ENCODE peak calls at places on chromosomes 4 and X, in nine cellular contexts. Q is B cell; P is Calu3; R is stimulated activated CD4-positive, alpha-beta T cell treated with anti-CD3 and anti-CD28 coated beads, TNF-alpha, amount 100 ng/mL, for 4 hours; H is pancreas; V is NCI-H510A treated with DMSO at 0.1 percent for 48 hours; K is T1000; F is iPS-NIHi11; S is HFF-Myc. J is an unnamed sample.

GRCh38 chrX:49040376-49040955 is 2.7 kb downstream of the TFE3 start:
- DNase-seq in Q (no peak), P (no peak), R (no peak), H (no peak), V (no peak), K (no peak), F (no peak), S (no peak), J (no peak)

GRCh38 chr4:185796176-185796575 is 15.8 kb downstream of the SORBS2 start:
- DNase-seq in Q (no peak), P (no peak), R (no peak), H (no peak), V (no peak), K (no peak), F (no peak), S (no peak), J (no peak)

GRCh38 chr4:94500696-94501095 is 49.0 kb downstream of the PDLIM5 start:
- DNase-seq in Q (no peak), P (no peak), R (no peak), H (no peak), V (no peak), K (no peak), F (no peak), S (no peak), J (no peak)

GRCh38 chr4:14562901-14563300 is 439.4 kb upstream of the CPEB2 start:
- DNase-seq in Q (no peak), P (no peak), R (no peak), H (no peak), V (no peak), K (no peak), F (no peak), S (no peak), J (no peak)

GRCh38 chr4:2591189-2591588 is 54.7 kb downstream of the FAM193A start:
- DNase-seq in Q (no peak), P (no peak), R (no peak), H (no peak), V (no peak), K (no peak), F (peak; percentile 62), S (no peak), J (peak; percentile 84)

GRCh38 chrX:151478052-151478451 is 81.0 kb downstream of the VMA21 start:
- DNase-seq in Q (no peak), P (no peak), R (no peak), H (no peak), V (no peak), K (no peak), F (no peak), S (no peak), J (no peak)

GRCh38 chrX:72305286-72306084 is at the start of gene CITED1:
- DNase-seq in Q (no peak), P (peak; percentile 8), R (no peak), H (no peak), V (peak; percentile 6), K (no peak), F (peak; percentile 11), S (no peak), J (peak; percentile 82)

GRCh38 chrX:41553688-41554087 is 106.5 kb downstream of the NYX start:
- DNase-seq in Q (no peak), P (no peak), R (no peak), H (no peak), V (no peak), K (no peak), F (no peak), S (no peak), J (no peak)

GRCh38 chr4:73593631-73594241 is 26.5 kb downstream of the RASSF6 start:
- DNase-seq in Q (no peak), P (no peak), R (no peak), H (no peak), V (peak; percentile 58), K (no peak), F (no peak), S (no peak), J (no peak)

GRCh38 chrX:1361910-1362309 is 25.3 kb downstream of the IL3RA start:
- DNase-seq in Q (no peak), P (no peak), R (no peak), H (no peak), V (no peak), K (no peak), F (no peak), S (no peak), J (no peak)